ENCODE peak calls at places on chromosome 21, in nine cellular contexts. X is right atrium auricular region, B is IMR-90, E is fibroblast of lung, T is BE2C, C is heart left ventricle, S is brain microvascular endothelial cell, R is left lung, G is Panc1. Q is an unnamed sample. For H3K36me3, the result is how much of the 10 kb centered on the place peaks cover.

GRCh38 chr21:28333455-28334108 is 659.1 kb downstream of the LTN1 start:
- DNase-seq in B (peak), S (no peak), X (no peak), R (no peak), T (no peak), G (no peak), E (peak), C (no peak), Q (no peak)

GRCh38 chr21:36246080-36246631 is 73.8 kb upstream of the MORC3 start:
- DNase-seq in B (no peak), G (no peak), S (no peak), X (no peak), T (no peak), E (peak), C (no peak), R (peak), Q (peak)

GRCh38 chr21:32803651-32804050 is 32.1 kb upstream of the PAXBP1 start:
- DNase-seq in X (no peak), R (no peak), T (no peak), S (peak), E (peak), G (no peak), C (no peak), B (peak), Q (no peak)

GRCh38 chr21:14989359-14989758 is 75.4 kb downstream of the NRIP1 start:
- DNase-seq in R (no peak), X (no peak), S (no peak), T (peak), C (peak), E (peak), G (no peak), B (peak), Q (no peak)

GRCh38 chr21:38898422-38899098 is 92.8 kb downstream of the ETS2 start:
- DNase-seq in E (no peak), X (no peak), B (no peak), G (no peak), T (no peak), R (no peak), C (no peak), S (no peak), Q (no peak)

GRCh38 chr21:46660505-46660904 is 25.0 kb downstream of the PRMT2 start:
- DNase-seq in B (no peak), E (no peak), S (no peak), T (no peak), X (no peak), C (no peak), R (no peak), G (no peak), Q (no peak)

GRCh38 chr21:45670731-45671130 is 27.2 kb downstream of the PCBP3 start:
- DNase-seq in X (no peak), G (no peak), S (no peak), C (no peak), B (no peak), E (no peak), T (no peak), R (no peak), Q (no peak)

GRCh38 chr21:15141236-15141970 is 76.6 kb upstream of the NRIP1 start:
- DNase-seq in S (no peak), E (no peak), T (no peak), B (no peak), C (no peak), R (peak), X (no peak), G (no peak), Q (peak)

GRCh38 chr21:40658237-40658636 is 188.7 kb downstream of the DSCAM start:
- DNase-seq in R (no peak), C (no peak), G (no peak), X (no peak), B (no peak), E (no peak), T (no peak), S (no peak), Q (no peak)

GRCh38 chr21:29896884-29897283 is 42.9 kb downstream of the GRIK1 start:
- DNase-seq in E (no peak), S (no peak), C (no peak), T (no peak), X (no peak), G (no peak), B (no peak), R (no peak), Q (no peak)

GRCh38 chr21:28336299-28336698 is 656.4 kb downstream of the LTN1 start:
- DNase-seq in X (no peak), B (peak), G (no peak), E (peak), S (peak), T (peak), C (no peak), R (no peak), Q (no peak)

GRCh38 chr21:30839304-30839703 is 9.7 kb upstream of the KRTAP7-1 start:
- DNase-seq in S (peak), C (no peak), G (no peak), X (no peak), E (no peak), B (no peak), T (peak), R (no peak), Q (no peak)

GRCh38 chr21:43894206-43894577 is 29.2 kb downstream of the AGPAT3 start:
- DNase-seq in G (no peak), T (no peak), B (no peak), R (no peak), S (no peak), X (no peak), E (no peak), C (no peak), Q (no peak)

GRCh38 chr21:43892984-43893535 is 28.0 kb downstream of the AGPAT3 start:
- DNase-seq in R (no peak), S (no peak), X (no peak), C (no peak), B (no peak), G (no peak), T (no peak), E (no peak), Q (no peak)

GRCh38 chr21:43890042-43890441 is 25.0 kb downstream of the AGPAT3 start:
- DNase-seq in R (no peak), B (no peak), S (no peak), C (no peak), X (no peak), G (no peak), T (no peak), E (no peak), Q (no peak)

GRCh38 chr21:43892334-43892733 is 27.3 kb downstream of the AGPAT3 start:
- DNase-seq in S (no peak), X (no peak), C (no peak), R (no peak), E (no peak), B (no peak), G (no peak), T (no peak), Q (no peak)

DNA sequence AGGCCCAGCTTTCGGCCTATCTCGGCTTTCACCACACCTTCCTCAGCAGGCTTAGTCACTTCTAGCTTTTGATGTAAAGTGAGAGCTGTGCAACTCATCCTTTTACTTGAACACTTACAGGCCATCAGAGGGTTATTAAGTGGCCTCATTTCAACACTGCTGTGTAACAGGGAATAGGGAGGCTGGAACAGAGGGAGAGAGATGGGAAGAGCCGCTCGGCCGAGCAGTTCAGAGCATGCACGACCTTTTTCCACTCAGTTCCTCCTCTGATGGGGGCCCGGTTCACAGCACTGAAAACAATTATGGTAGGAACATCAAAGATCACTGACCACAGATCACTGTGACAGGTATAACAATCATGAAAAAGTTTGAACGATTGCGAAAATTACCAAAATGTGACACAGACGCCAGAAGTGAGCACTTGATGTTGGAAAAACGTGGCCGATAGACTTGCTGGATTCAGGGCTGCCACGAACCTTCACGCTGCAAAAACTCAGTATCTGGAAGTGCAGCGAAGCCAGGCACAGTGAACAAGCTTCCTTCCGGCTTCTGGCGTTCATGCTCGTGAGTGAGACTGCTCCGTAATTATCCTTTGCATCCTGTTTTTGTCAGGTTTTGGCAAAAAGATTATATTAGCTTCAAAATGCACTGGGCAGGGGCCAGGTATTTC is 28.6 kb downstream of the AGPAT3 start:
- DNase-seq in T (no peak), R (no peak), E (peak), B (no peak), X (no peak), C (no peak), S (no peak), G (no peak), Q (no peak)
- H3K36me3 ChIP-seq in T (under half), R (under half), E (under half), B (under half), X (under half), C (under half), S (under half), G (under half), Q (under half)

GRCh38 chr21:33948951-33949444 is 33.4 kb upstream of the ATP5PO start:
- DNase-seq in S (no peak), G (no peak), E (no peak), T (no peak), B (no peak), C (no peak), X (no peak), R (no peak), Q (no peak)

GRCh38 chr21:33949516-33950424 is 34.2 kb upstream of the ATP5PO start:
- DNase-seq in C (no peak), X (no peak), R (no peak), B (no peak), T (no peak), E (no peak), G (no peak), S (no peak), Q (no peak)

GRCh38 chr21:33948096-33948950 is 32.7 kb upstream of the ATP5PO start:
- DNase-seq in B (peak), G (no peak), T (peak), X (no peak), E (peak), R (peak), S (no peak), C (peak), Q (no peak)

GRCh38 chr21:33945652-33946270 is 30.2 kb upstream of the ATP5PO start:
- DNase-seq in C (no peak), S (no peak), G (no peak), X (no peak), E (no peak), T (no peak), R (no peak), B (no peak), Q (no peak)

GRCh38 chr21:33947451-33948095 is 32.0 kb upstream of the ATP5PO start:
- DNase-seq in C (peak), E (peak), S (peak), R (peak), X (peak), T (peak), B (peak), G (peak), Q (no peak)
- H3K4me3 ChIP-seq in C (peak), E (peak), S (peak), R (no peak), X (no peak), T (peak), B (peak), G (peak), Q (no peak)

DNA sequence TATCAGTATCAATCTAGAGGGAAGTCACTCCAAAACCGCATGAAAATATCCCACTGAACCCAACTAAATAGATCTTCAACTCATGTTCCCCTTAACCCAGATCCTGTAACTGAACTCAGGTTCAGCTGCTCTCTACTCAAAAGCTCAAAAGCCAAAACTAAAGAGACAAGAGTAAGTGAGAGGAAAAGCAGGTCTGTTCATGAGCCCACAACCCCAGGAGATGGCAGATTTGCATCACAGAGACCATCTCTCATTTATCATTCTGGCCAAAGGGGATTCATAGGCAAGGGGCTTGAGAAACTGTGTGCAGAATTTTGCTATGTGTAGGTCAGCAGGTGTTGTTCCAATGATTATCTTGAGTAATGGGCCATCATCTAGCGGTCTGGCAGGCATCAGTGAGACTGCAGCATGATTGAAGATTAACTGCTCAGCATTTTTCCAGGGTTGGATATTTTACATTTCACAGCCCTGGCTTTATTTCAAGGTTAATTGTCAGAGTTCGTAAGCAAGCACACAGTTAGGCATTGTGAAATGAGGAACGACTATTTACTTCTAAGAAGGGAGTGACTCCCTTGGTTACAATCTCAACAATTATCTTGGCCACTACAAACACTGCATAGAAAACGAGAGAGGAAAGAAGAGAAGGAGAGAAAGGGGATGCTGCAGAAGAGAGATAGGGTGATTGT is 1204.5 kb upstream of the TMPRSS15 start:
- DNase-seq in R (no peak), C (no peak), B (no peak), G (no peak), T (peak), S (no peak), X (no peak), E (no peak), Q (no peak)
- TF ChIP-seq CTCF in R (no peak), C (no peak), B (no peak), G (no peak), T (peak), S (no peak), X (no peak), E (no peak), Q (no peak)

GRCh38 chr21:17796037-17796403 is 23.1 kb downstream of the C21orf91 start:
- DNase-seq in S (no peak), R (no peak), X (no peak), G (no peak), E (no peak), C (no peak), B (no peak), T (no peak), Q (no peak)
- H3K36me3 ChIP-seq in S (under half), R (under half), X (under half), G (under half), E (under half), C (under half), B (under half), T (under half), Q (under half)

DNA sequence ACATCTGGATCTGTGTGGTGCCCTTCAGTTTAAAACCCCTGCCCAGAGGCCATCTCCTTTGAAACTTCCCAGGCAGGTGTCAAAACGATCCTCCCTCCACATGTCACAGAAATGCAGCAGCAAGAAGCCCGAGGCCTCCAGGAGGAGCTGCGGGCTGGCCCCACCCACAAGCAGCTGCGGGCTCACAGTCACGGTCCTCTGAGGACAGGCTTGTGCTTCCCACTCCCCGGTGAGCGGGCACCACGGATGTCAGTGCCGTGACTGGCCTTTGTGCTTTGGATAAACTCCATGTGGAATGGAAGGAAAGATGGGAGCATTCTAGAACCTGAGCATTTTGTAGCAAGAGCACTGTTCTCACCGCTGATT is 65.8 kb downstream of the SIK1 start:
- DNase-seq in C (peak), B (peak), E (no peak), R (no peak), G (no peak), S (peak), X (no peak), T (peak), Q (no peak)
- H3K4me3 ChIP-seq in C (peak), B (no peak), E (no peak), R (no peak), G (no peak), S (no peak), X (no peak), T (peak), Q (no peak)

GRCh38 chr21:42107177-42107880 is 36.2 kb downstream of the UMODL1 start:
- DNase-seq in G (no peak), C (no peak), X (no peak), R (no peak), S (no peak), B (no peak), E (no peak), T (no peak), Q (no peak)
- TF ChIP-seq CTCF in G (no peak), C (no peak), X (no peak), R (no peak), S (no peak), B (no peak), E (no peak), T (peak), Q (no peak)